ENCODE peak calls at places on chromosome 12, in nine cellular contexts. One of them, this sample, is unnamed.

GRCh38 chr12:51819851-51820720 is 28.4 kb downstream of the FIGNL2 start:
- DNase-seq in cardiac fibroblast: peak; percentile 22
- DNase-seq in AG04450: no peak
- DNase-seq in progenitor cell of endocrine pancreas: no peak
- DNase-seq in mammary epithelial cell: no peak
- DNase-seq in CD8-positive, alpha-beta T cell: no peak
- DNase-seq in A549: peak; percentile 67
- DNase-seq in BJ: no peak
- DNase-seq in left lung: no peak
- DNase-seq in this sample: peak; percentile 4

GRCh38 chr12:74816398-74817175 is 279.0 kb downstream of the ATXN7L3B start:
- DNase-seq in cardiac fibroblast: no peak
- DNase-seq in AG04450: no peak
- DNase-seq in progenitor cell of endocrine pancreas: no peak
- DNase-seq in mammary epithelial cell: no peak
- DNase-seq in CD8-positive, alpha-beta T cell: no peak
- DNase-seq in A549: no peak
- DNase-seq in BJ: no peak
- DNase-seq in left lung: no peak
- DNase-seq in this sample: no peak

GRCh38 chr12:109744991-109745942 is 31.6 kb downstream of the FAM222A start:
- DNase-seq in cardiac fibroblast: no peak
- DNase-seq in AG04450: peak; percentile 10
- DNase-seq in progenitor cell of endocrine pancreas: no peak
- DNase-seq in mammary epithelial cell: peak; percentile 16
- DNase-seq in CD8-positive, alpha-beta T cell: no peak
- DNase-seq in A549: no peak
- DNase-seq in BJ: no peak
- DNase-seq in left lung: peak; percentile 11
- DNase-seq in this sample: no peak

GRCh38 chr12:67354966-67355365 is 85.8 kb downstream of the CAND1 start:
- DNase-seq in cardiac fibroblast: peak; percentile 51
- DNase-seq in AG04450: no peak
- DNase-seq in progenitor cell of endocrine pancreas: no peak
- DNase-seq in mammary epithelial cell: no peak
- DNase-seq in CD8-positive, alpha-beta T cell: no peak
- DNase-seq in A549: no peak
- DNase-seq in BJ: no peak
- DNase-seq in left lung: no peak
- DNase-seq in this sample: no peak

GRCh38 chr12:70660620-70661219 is 23.5 kb upstream of the PTPRB start:
- DNase-seq in cardiac fibroblast: peak; percentile 93
- DNase-seq in AG04450: no peak
- DNase-seq in progenitor cell of endocrine pancreas: no peak
- DNase-seq in mammary epithelial cell: peak; percentile 93
- DNase-seq in CD8-positive, alpha-beta T cell: peak; percentile 17
- DNase-seq in A549: no peak
- DNase-seq in BJ: peak; percentile 78
- DNase-seq in left lung: peak; percentile 56
- DNase-seq in this sample: peak; percentile 4

GRCh38 chr12:45050751-45051489 is at the start of gene DBX2:
- DNase-seq in cardiac fibroblast: no peak
- DNase-seq in AG04450: no peak
- DNase-seq in progenitor cell of endocrine pancreas: no peak
- DNase-seq in mammary epithelial cell: no peak
- DNase-seq in CD8-positive, alpha-beta T cell: no peak
- DNase-seq in A549: no peak
- DNase-seq in BJ: no peak
- DNase-seq in left lung: no peak
- DNase-seq in this sample: no peak

GRCh38 chr12:113130457-113131135 is 5.0 kb downstream of the RASAL1 start:
- DNase-seq in cardiac fibroblast: no peak
- DNase-seq in AG04450: no peak
- DNase-seq in progenitor cell of endocrine pancreas: no peak
- DNase-seq in mammary epithelial cell: peak; percentile 47
- DNase-seq in CD8-positive, alpha-beta T cell: no peak
- DNase-seq in A549: no peak
- DNase-seq in BJ: no peak
- DNase-seq in left lung: no peak
- DNase-seq in this sample: no peak

GRCh38 chr12:89316705-89317139 is 35.6 kb downstream of the DUSP6 start:
- DNase-seq in cardiac fibroblast: no peak
- DNase-seq in AG04450: no peak
- DNase-seq in progenitor cell of endocrine pancreas: no peak
- DNase-seq in mammary epithelial cell: no peak
- DNase-seq in CD8-positive, alpha-beta T cell: no peak
- DNase-seq in A549: no peak
- DNase-seq in BJ: no peak
- DNase-seq in left lung: no peak
- DNase-seq in this sample: no peak

GRCh38 chr12:114668151-114668891 is 15.7 kb downstream of the TBX3 start:
- DNase-seq in cardiac fibroblast: peak; percentile 89
- DNase-seq in AG04450: no peak
- DNase-seq in progenitor cell of endocrine pancreas: peak; percentile 77
- DNase-seq in mammary epithelial cell: peak; percentile 91
- DNase-seq in CD8-positive, alpha-beta T cell: no peak
- DNase-seq in A549: peak; percentile 94
- DNase-seq in BJ: no peak
- DNase-seq in left lung: peak; percentile 64
- DNase-seq in this sample: peak; percentile 48

GRCh38 chr12:2332266-2332665 is 279.5 kb downstream of the CACNA1C start:
- DNase-seq in cardiac fibroblast: peak; percentile 21
- DNase-seq in AG04450: no peak
- DNase-seq in progenitor cell of endocrine pancreas: no peak
- DNase-seq in mammary epithelial cell: no peak
- DNase-seq in CD8-positive, alpha-beta T cell: no peak
- DNase-seq in A549: no peak
- DNase-seq in BJ: no peak
- DNase-seq in left lung: no peak
- DNase-seq in this sample: no peak

GRCh38 chr12:54455760-54456469 is 17.5 kb downstream of the GTSF1 start:
- DNase-seq in cardiac fibroblast: no peak
- DNase-seq in AG04450: no peak
- DNase-seq in progenitor cell of endocrine pancreas: no peak
- DNase-seq in mammary epithelial cell: no peak
- DNase-seq in CD8-positive, alpha-beta T cell: no peak
- DNase-seq in A549: no peak
- DNase-seq in BJ: no peak
- DNase-seq in left lung: no peak
- DNase-seq in this sample: no peak

GRCh38 chr12:54459355-54459754 is 14.0 kb downstream of the GTSF1 start:
- DNase-seq in cardiac fibroblast: no peak
- DNase-seq in AG04450: no peak
- DNase-seq in progenitor cell of endocrine pancreas: no peak
- DNase-seq in mammary epithelial cell: no peak
- DNase-seq in CD8-positive, alpha-beta T cell: no peak
- DNase-seq in A549: no peak
- DNase-seq in BJ: no peak
- DNase-seq in left lung: no peak
- DNase-seq in this sample: no peak

GRCh38 chr12:54463034-54463433 is 10.4 kb downstream of the GTSF1 start:
- DNase-seq in cardiac fibroblast: peak; percentile 95
- DNase-seq in AG04450: no peak
- DNase-seq in progenitor cell of endocrine pancreas: no peak
- DNase-seq in mammary epithelial cell: peak; percentile 71
- DNase-seq in CD8-positive, alpha-beta T cell: no peak
- DNase-seq in A549: no peak
- DNase-seq in BJ: peak; percentile 44
- DNase-seq in left lung: no peak
- DNase-seq in this sample: no peak

GRCh38 chr12:54463484-54463883 is 9.9 kb downstream of the GTSF1 start:
- DNase-seq in cardiac fibroblast: no peak
- DNase-seq in AG04450: no peak
- DNase-seq in progenitor cell of endocrine pancreas: no peak
- DNase-seq in mammary epithelial cell: no peak
- DNase-seq in CD8-positive, alpha-beta T cell: no peak
- DNase-seq in A549: no peak
- DNase-seq in BJ: no peak
- DNase-seq in left lung: no peak
- DNase-seq in this sample: no peak

GRCh38 chr12:54460317-54460935 is 13.0 kb downstream of the GTSF1 start:
- DNase-seq in cardiac fibroblast: no peak
- DNase-seq in AG04450: no peak
- DNase-seq in progenitor cell of endocrine pancreas: no peak
- DNase-seq in mammary epithelial cell: no peak
- DNase-seq in CD8-positive, alpha-beta T cell: no peak
- DNase-seq in A549: no peak
- DNase-seq in BJ: no peak
- DNase-seq in left lung: no peak
- DNase-seq in this sample: no peak
- TF ChIP-seq CTCF in cardiac fibroblast: no peak
- TF ChIP-seq CTCF in AG04450: no peak
- TF ChIP-seq CTCF in progenitor cell of endocrine pancreas: no peak
- TF ChIP-seq CTCF in mammary epithelial cell: no peak
- TF ChIP-seq CTCF in CD8-positive, alpha-beta T cell: no peak
- TF ChIP-seq CTCF in A549: no peak
- TF ChIP-seq CTCF in BJ: no peak
- TF ChIP-seq CTCF in left lung: no peak
- TF ChIP-seq CTCF in this sample: no peak

DNA sequence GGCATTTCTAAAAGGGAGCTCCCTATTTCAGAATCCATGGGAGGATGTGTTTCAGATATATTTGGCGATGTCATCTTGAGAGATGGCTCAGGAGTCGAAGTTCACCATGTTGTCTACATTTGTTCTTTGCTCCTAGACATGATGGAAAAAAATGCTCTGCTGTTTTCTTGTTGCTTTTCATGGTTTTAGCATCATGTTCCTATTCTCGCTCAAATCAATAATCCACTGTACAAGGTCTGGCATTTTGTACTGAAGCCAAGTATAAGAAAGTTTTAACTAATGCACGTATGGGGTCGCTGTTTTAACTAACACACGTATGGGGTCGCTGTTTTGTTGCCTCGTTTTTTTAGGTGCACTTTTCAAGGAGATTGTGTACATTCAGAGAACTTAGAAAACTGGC is 60.9 kb downstream of the PLXNC1 start:
- DNase-seq in cardiac fibroblast: no peak
- DNase-seq in AG04450: no peak
- DNase-seq in progenitor cell of endocrine pancreas: no peak
- DNase-seq in mammary epithelial cell: no peak
- DNase-seq in CD8-positive, alpha-beta T cell: no peak
- DNase-seq in A549: no peak
- DNase-seq in BJ: no peak
- DNase-seq in left lung: no peak
- DNase-seq in this sample: no peak
- TF ChIP-seq CTCF in cardiac fibroblast: no peak
- TF ChIP-seq CTCF in AG04450: no peak
- TF ChIP-seq CTCF in progenitor cell of endocrine pancreas: no peak
- TF ChIP-seq CTCF in mammary epithelial cell: no peak
- TF ChIP-seq CTCF in CD8-positive, alpha-beta T cell: no peak
- TF ChIP-seq CTCF in A549: no peak
- TF ChIP-seq CTCF in BJ: no peak
- TF ChIP-seq CTCF in left lung: no peak
- TF ChIP-seq CTCF in this sample: no peak

GRCh38 chr12:96397756-96398421 is 2.4 kb downstream of the CDK17 start:
- DNase-seq in cardiac fibroblast: peak; percentile 51
- DNase-seq in AG04450: no peak
- DNase-seq in progenitor cell of endocrine pancreas: no peak
- DNase-seq in mammary epithelial cell: no peak
- DNase-seq in CD8-positive, alpha-beta T cell: no peak
- DNase-seq in A549: no peak
- DNase-seq in BJ: no peak
- DNase-seq in left lung: no peak
- DNase-seq in this sample: no peak

GRCh38 chr12:96400631-96401060 is 407 bp upstream of the CDK17 start:
- DNase-seq in cardiac fibroblast: peak; percentile 56
- DNase-seq in AG04450: no peak
- DNase-seq in progenitor cell of endocrine pancreas: no peak
- DNase-seq in mammary epithelial cell: peak; percentile 45
- DNase-seq in CD8-positive, alpha-beta T cell: no peak
- DNase-seq in A549: no peak
- DNase-seq in BJ: no peak
- DNase-seq in left lung: no peak
- DNase-seq in this sample: no peak

GRCh38 chr12:96398422-96399080 is 1.7 kb downstream of the CDK17 start:
- DNase-seq in cardiac fibroblast: peak; percentile 37
- DNase-seq in AG04450: no peak
- DNase-seq in progenitor cell of endocrine pancreas: no peak
- DNase-seq in mammary epithelial cell: no peak
- DNase-seq in CD8-positive, alpha-beta T cell: no peak
- DNase-seq in A549: no peak
- DNase-seq in BJ: no peak
- DNase-seq in left lung: no peak
- DNase-seq in this sample: peak; percentile 31

GRCh38 chr12:96399919-96400630 is at the start of gene CDK17:
- DNase-seq in cardiac fibroblast: peak; percentile 87
- DNase-seq in AG04450: peak; percentile 69
- DNase-seq in progenitor cell of endocrine pancreas: peak; percentile 77
- DNase-seq in mammary epithelial cell: peak; percentile 80
- DNase-seq in CD8-positive, alpha-beta T cell: peak; percentile 87
- DNase-seq in A549: peak; percentile 78
- DNase-seq in BJ: no peak
- DNase-seq in left lung: peak; percentile 87
- DNase-seq in this sample: peak; percentile 92

DNA sequence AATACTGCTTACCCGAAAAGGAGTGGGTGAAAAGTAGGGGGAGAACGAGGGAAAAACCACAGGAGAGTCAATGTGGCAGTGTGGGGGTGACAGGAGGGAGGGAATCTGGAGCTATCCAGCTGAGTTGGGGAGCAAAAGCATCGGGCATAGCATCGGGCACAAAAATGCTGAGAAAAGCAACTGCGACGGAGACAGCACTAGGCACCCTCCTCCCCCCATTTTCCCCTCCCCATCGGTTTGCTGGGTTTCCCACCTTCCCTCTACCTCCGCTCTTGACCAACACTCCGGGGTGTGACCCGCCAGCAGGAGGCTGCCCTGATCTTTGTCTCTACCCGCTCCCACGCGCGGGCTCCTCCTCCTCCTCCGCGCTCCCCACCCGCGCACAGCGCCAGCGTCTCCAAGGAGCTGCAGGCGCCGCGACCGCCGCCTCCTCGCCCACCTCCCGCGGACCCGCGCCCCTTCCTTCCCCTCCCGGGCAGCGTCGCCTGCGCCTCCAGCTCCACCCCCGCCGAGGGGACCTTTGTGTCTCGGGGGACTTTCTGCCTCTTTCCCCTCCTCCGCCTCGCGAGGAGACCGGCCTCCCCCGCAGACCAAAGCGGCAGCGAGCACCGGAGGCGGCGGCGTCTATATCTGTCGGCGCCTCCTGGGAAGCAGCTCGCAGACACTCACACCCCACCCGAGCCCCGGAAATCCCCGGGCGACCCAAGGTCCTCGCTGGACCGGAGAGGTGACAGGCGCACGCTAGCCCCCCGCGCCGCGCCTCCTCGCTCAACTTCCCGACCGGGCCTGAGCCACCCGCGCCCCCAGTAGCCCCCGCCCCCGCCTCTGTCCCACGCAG is 939 bp downstream of the CDK17 start:
- DNase-seq in cardiac fibroblast: peak; percentile 79
- DNase-seq in AG04450: no peak
- DNase-seq in progenitor cell of endocrine pancreas: peak; percentile 49
- DNase-seq in mammary epithelial cell: peak; percentile 61
- DNase-seq in CD8-positive, alpha-beta T cell: peak; percentile 73
- DNase-seq in A549: peak; percentile 70
- DNase-seq in BJ: no peak
- DNase-seq in left lung: peak; percentile 85
- DNase-seq in this sample: peak; percentile 84
- TF ChIP-seq CTCF in cardiac fibroblast: peak; percentile 18
- TF ChIP-seq CTCF in AG04450: peak; percentile 40
- TF ChIP-seq CTCF in progenitor cell of endocrine pancreas: no peak
- TF ChIP-seq CTCF in mammary epithelial cell: no peak
- TF ChIP-seq CTCF in CD8-positive, alpha-beta T cell: peak; percentile 11
- TF ChIP-seq CTCF in A549: no peak
- TF ChIP-seq CTCF in BJ: peak; percentile 44
- TF ChIP-seq CTCF in left lung: no peak
- TF ChIP-seq CTCF in this sample: peak; percentile 32

GRCh38 chr12:47990351-47991105 is 13.7 kb downstream of the COL2A1 start:
- DNase-seq in cardiac fibroblast: peak; percentile 14
- DNase-seq in AG04450: no peak
- DNase-seq in progenitor cell of endocrine pancreas: no peak
- DNase-seq in mammary epithelial cell: no peak
- DNase-seq in CD8-positive, alpha-beta T cell: peak; percentile 45
- DNase-seq in A549: no peak
- DNase-seq in BJ: no peak
- DNase-seq in left lung: no peak
- DNase-seq in this sample: peak; percentile 82
- TF ChIP-seq CTCF in cardiac fibroblast: no peak
- TF ChIP-seq CTCF in AG04450: peak; percentile 13
- TF ChIP-seq CTCF in progenitor cell of endocrine pancreas: no peak
- TF ChIP-seq CTCF in mammary epithelial cell: no peak
- TF ChIP-seq CTCF in CD8-positive, alpha-beta T cell: no peak
- TF ChIP-seq CTCF in A549: no peak
- TF ChIP-seq CTCF in BJ: no peak
- TF ChIP-seq CTCF in left lung: no peak
- TF ChIP-seq CTCF in this sample: no peak